ENCODE peak calls at places on chromosome 4, in eight cellular contexts. X is RWPE1, Q is astrocyte of the cerebellum, H is nephron progenitor cell, T is foreskin fibroblast, C is progenitor cell of endocrine pancreas, F is omental fat pad, B is kidney. R is an unnamed sample.

GRCh38 chr4:183376381-183376780 is 54.2 kb upstream of the CLDN24 start:
- DNase-seq in X (no peak), Q (no peak), H (no peak), T (no peak), C (no peak), F (no peak), B (no peak), R (no peak)

GRCh38 chr4:91914176-91914804 is 389.5 kb upstream of the GRID2 start:
- DNase-seq in X (no peak), Q (no peak), H (no peak), T (no peak), C (no peak), F (no peak), B (no peak), R (no peak)

GRCh38 chr4:107757860-107758476 is 37.9 kb upstream of the PAPSS1 start:
- DNase-seq in X (peak), Q (peak), H (no peak), T (no peak), C (no peak), F (no peak), B (no peak), R (no peak)

GRCh38 chr4:184475096-184475461 is 729 bp upstream of the IRF2 start:
- DNase-seq in X (peak), Q (no peak), H (peak), T (peak), C (no peak), F (peak), B (peak), R (no peak)

GRCh38 chr4:53586121-53586816 is 5.0 kb downstream of the LNX1 start:
- DNase-seq in X (peak), Q (peak), H (no peak), T (peak), C (no peak), F (no peak), B (no peak), R (peak)

GRCh38 chr4:147831452-147832192 is 99.7 kb downstream of the ARHGAP10 start:
- DNase-seq in X (peak), Q (no peak), H (no peak), T (peak), C (no peak), F (peak), B (no peak), R (peak)

GRCh38 chr4:48139688-48140087 is 5.6 kb upstream of the TXK start:
- DNase-seq in X (no peak), Q (no peak), H (no peak), T (peak), C (no peak), F (no peak), B (no peak), R (no peak)

GRCh38 chr4:85776091-85776490 is 301.1 kb downstream of the ARHGAP24 start:
- DNase-seq in X (no peak), Q (no peak), H (no peak), T (no peak), C (no peak), F (no peak), B (no peak), R (no peak)

GRCh38 chr4:105679186-105679585 is 29.3 kb downstream of the INTS12 start:
- DNase-seq in X (no peak), Q (no peak), H (no peak), T (peak), C (no peak), F (no peak), B (no peak), R (no peak)

GRCh38 chr4:94126669-94127068 is 81.0 kb upstream of the SMARCAD1 start:
- DNase-seq in X (no peak), Q (peak), H (no peak), T (no peak), C (no peak), F (no peak), B (no peak), R (no peak)

GRCh38 chr4:145723336-145723735 is 43.4 kb downstream of the C4orf51 start:
- DNase-seq in X (peak), Q (no peak), H (no peak), T (no peak), C (no peak), F (no peak), B (no peak), R (no peak)

GRCh38 chr4:105135746-105136145 is 10.9 kb upstream of the TET2 start:
- DNase-seq in X (no peak), Q (no peak), H (no peak), T (no peak), C (no peak), F (no peak), B (no peak), R (no peak)

GRCh38 chr4:38871593-38871992 is 4.0 kb downstream of the FAM114A1 start:
- DNase-seq in X (no peak), Q (no peak), H (no peak), T (no peak), C (no peak), F (no peak), B (no peak), R (no peak)

GRCh38 chr4:119581480-119581879 is 47.1 kb downstream of the PDE5A start:
- DNase-seq in X (no peak), Q (no peak), H (no peak), T (no peak), C (no peak), F (no peak), B (no peak), R (no peak)

GRCh38 chr4:135365065-135365464 is 1163.5 kb upstream of the PABPC4L start:
- DNase-seq in X (no peak), Q (no peak), H (no peak), T (no peak), C (no peak), F (no peak), B (no peak), R (no peak)

GRCh38 chr4:188423039-188423438 is 283.8 kb downstream of the TRIML1 start:
- DNase-seq in X (no peak), Q (no peak), H (no peak), T (no peak), C (no peak), F (no peak), B (no peak), R (no peak)

GRCh38 chr4:70984587-70984986 is 8.9 kb upstream of the DCK start:
- DNase-seq in X (no peak), Q (no peak), H (no peak), T (no peak), C (no peak), F (no peak), B (no peak), R (no peak)

GRCh38 chr4:24979554-24979953 is 51.2 kb downstream of the LGI2 start:
- DNase-seq in X (no peak), Q (no peak), H (no peak), T (peak), C (no peak), F (no peak), B (no peak), R (no peak)

GRCh38 chr4:11355224-11355623 is 73.5 kb downstream of the HS3ST1 start:
- DNase-seq in X (no peak), Q (no peak), H (no peak), T (no peak), C (no peak), F (no peak), B (no peak), R (no peak)

GRCh38 chr4:86959588-86960500 is 25.0 kb downstream of the AFF1 start:
- DNase-seq in X (no peak), Q (no peak), H (peak), T (no peak), C (no peak), F (no peak), B (no peak), R (no peak)

GRCh38 chr4:107835409-107835808 is 10.7 kb downstream of the SGMS2 start:
- DNase-seq in X (no peak), Q (no peak), H (no peak), T (peak), C (no peak), F (no peak), B (no peak), R (no peak)

GRCh38 chr4:140047781-140048180 is 106.2 kb downstream of the MAML3 start:
- DNase-seq in X (no peak), Q (no peak), H (no peak), T (no peak), C (no peak), F (no peak), B (no peak), R (no peak)

GRCh38 chr4:4860381-4860802 is 927 bp downstream of the MSX1 start:
- DNase-seq in X (no peak), Q (no peak), H (no peak), T (no peak), C (no peak), F (no peak), B (peak), R (no peak)

GRCh38 chr4:143375326-143376073 is 38.8 kb downstream of the GAB1 start:
- DNase-seq in X (no peak), Q (no peak), H (peak), T (no peak), C (no peak), F (no peak), B (no peak), R (no peak)

GRCh38 chr4:125520258-125520990 is 205.7 kb downstream of the FAT4 start:
- DNase-seq in X (no peak), Q (no peak), H (no peak), T (no peak), C (no peak), F (no peak), B (no peak), R (peak)

GRCh38 chr4:144582975-144583374 is 63.0 kb upstream of the HHIP start:
- DNase-seq in X (no peak), Q (no peak), H (no peak), T (no peak), C (no peak), F (no peak), B (no peak), R (no peak)

GRCh38 chr4:8133897-8134542 is 24.6 kb downstream of the ABLIM2 start:
- DNase-seq in X (no peak), Q (no peak), H (no peak), T (no peak), C (no peak), F (no peak), B (no peak), R (no peak)

GRCh38 chr4:108029321-108029720 is 39.6 kb downstream of the HADH start:
- DNase-seq in X (no peak), Q (no peak), H (no peak), T (no peak), C (no peak), F (no peak), B (no peak), R (no peak)

GRCh38 chr4:132530846-132531245 is 618.2 kb upstream of the PCDH10 start:
- DNase-seq in X (no peak), Q (no peak), H (no peak), T (no peak), C (no peak), F (no peak), B (no peak), R (no peak)

GRCh38 chr4:129093173-129093974 is at the start of gene SCLT1:
- DNase-seq in X (peak), Q (peak), H (peak), T (peak), C (peak), F (peak), B (peak), R (peak)

GRCh38 chr4:167578906-167579305 is 344.6 kb upstream of the SPOCK3 start:
- DNase-seq in X (no peak), Q (no peak), H (no peak), T (no peak), C (no peak), F (no peak), B (no peak), R (no peak)

GRCh38 chr4:92450694-92451093 is 146.9 kb downstream of the GRID2 start:
- DNase-seq in X (no peak), Q (no peak), H (no peak), T (no peak), C (no peak), F (no peak), B (no peak), R (no peak)

GRCh38 chr4:83361416-83362196 is 27.0 kb upstream of the HPSE start:
- DNase-seq in X (no peak), Q (no peak), H (no peak), T (no peak), C (no peak), F (no peak), B (no peak), R (no peak)

GRCh38 chr4:123305746-123306145 is 90.8 kb upstream of the SPRY1 start:
- DNase-seq in X (no peak), Q (no peak), H (no peak), T (no peak), C (no peak), F (no peak), B (no peak), R (no peak)

DNA sequence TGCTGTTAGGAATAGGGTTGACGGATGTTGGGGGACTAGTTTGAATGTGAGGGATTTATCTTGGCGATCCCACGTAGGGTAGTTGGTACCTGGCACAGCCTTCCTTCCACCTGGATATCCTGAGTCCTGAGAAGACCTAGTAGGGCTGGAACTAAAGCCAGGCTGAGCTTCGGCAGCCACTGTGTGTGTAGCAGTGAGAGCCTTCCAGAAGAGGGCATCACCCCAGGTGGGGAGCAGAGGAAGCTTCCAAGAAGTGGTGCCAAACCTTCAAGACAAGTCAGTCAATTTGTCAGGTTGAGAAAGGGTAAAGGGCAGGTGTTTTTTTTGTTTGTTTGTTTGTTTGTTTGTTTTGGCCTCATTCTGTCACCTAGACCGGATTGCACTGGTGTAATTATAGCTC is 1.2 kb upstream of the FGFBP2 start:
- DNase-seq in X (no peak), Q (no peak), H (no peak), T (no peak), C (no peak), F (no peak), B (no peak), R (no peak)
- TF ChIP-seq CTCF in X (no peak), Q (peak), H (no peak), T (no peak), C (no peak), F (no peak), B (no peak), R (no peak)

GRCh38 chr4:80360102-80360501 is 24.6 kb downstream of the CFAP299 start:
- DNase-seq in X (no peak), Q (no peak), H (no peak), T (no peak), C (no peak), F (no peak), B (no peak), R (no peak)

GRCh38 chr4:80360900-80361299 is 25.4 kb downstream of the CFAP299 start:
- DNase-seq in X (no peak), Q (no peak), H (no peak), T (peak), C (no peak), F (no peak), B (no peak), R (no peak)

GRCh38 chr4:80361329-80361900 is 25.9 kb downstream of the CFAP299 start:
- DNase-seq in X (peak), Q (peak), H (no peak), T (no peak), C (no peak), F (no peak), B (no peak), R (no peak)

GRCh38 chr4:80365928-80366327 is 30.4 kb downstream of the CFAP299 start:
- DNase-seq in X (peak), Q (peak), H (peak), T (peak), C (no peak), F (no peak), B (no peak), R (peak)

DNA sequence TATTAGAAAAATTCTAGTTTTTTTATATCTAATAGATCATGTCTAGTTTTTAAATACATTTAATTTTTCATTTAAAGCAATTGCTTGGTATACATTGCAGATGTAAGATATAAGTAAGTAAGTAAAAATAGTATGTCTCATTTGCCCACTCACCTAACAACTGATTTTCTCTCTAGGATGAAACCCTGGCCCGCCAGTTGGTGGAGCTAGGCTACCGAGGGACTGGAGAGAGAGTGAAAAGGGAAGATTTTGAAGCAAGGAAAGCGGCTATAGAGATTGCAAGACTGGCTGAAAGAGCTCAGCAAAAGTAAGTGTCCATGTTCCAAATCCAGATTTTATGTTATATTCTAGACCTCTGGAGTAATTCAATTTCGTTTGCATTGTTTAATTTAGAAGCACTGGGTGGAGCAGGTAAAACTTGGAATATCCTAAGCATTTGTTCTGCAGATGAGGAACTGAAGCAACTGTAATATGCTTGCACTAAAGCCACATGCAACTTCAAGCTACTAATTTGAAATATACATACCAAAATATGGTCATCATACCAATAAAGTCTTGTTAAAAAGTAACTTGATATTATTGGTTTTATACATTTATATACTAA is 27.1 kb downstream of the CFAP299 start:
- DNase-seq in X (peak), Q (peak), H (peak), T (peak), C (peak), F (no peak), B (no peak), R (no peak)
- TF ChIP-seq CTCF in X (peak), Q (peak), H (peak), T (peak), C (peak), F (no peak), B (peak), R (peak)

DNA sequence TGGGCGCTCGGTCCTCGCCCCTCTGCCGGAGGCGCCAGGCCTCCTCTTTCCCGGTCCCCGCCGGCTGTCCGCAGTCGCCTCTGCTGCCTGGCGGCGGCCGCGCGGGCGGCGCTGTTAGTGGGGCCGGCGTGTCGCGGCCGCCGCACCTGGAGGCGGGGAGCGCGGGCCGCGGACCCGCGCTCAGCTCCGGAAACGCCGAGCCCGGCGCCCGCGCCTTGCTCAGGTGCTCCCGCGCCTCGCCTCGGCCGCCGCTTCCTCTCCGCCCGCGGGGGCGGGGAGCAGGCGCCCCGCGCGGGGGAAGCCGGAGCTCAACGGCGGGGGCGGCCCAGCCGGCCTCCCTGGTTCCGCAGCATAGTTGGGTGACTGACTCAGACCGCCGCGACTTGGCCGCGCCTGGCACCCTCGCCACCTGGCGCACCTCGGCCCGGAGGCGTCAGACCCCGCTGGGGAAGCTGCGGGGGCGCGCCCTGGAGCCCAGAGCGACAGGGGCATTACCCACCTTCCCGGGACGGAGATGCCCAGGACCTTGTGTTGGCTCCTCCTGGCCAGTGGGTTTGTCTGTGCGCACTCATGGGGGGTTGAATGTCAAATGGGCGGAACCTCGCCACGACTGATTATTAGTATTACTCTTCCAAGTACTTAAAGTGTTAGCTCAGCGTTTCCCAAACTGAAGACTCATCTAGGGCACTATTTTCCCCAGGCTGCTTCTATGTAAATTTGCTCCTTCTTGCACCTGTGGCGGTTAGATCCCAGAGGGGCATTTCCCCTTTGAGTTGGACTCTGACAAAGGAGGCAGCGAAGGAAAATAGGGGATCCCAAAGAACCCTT is at the start of gene ARAP2:
- DNase-seq in X (peak), Q (no peak), H (peak), T (no peak), C (peak), F (peak), B (peak), R (no peak)
- TF ChIP-seq CTCF in X (no peak), Q (no peak), H (no peak), T (no peak), C (peak), F (no peak), B (no peak), R (no peak)

GRCh38 chr4:69154021-69154420 is 57.7 kb downstream of the UGT2B7 start:
- DNase-seq in X (no peak), Q (no peak), H (no peak), T (no peak), C (no peak), F (no peak), B (no peak), R (no peak)

GRCh38 chr4:69156913-69157312 is 57.6 kb downstream of the UGT2B11 start:
- DNase-seq in X (no peak), Q (no peak), H (peak), T (no peak), C (no peak), F (no peak), B (no peak), R (no peak)
- TF ChIP-seq CTCF in X (no peak), Q (peak), H (peak), T (peak), C (peak), F (no peak), B (peak), R (peak)

R was measured in HFF-Myc.